ENCODE peak calls at places on chromosomes 3 and 15, in four cellular contexts. M is nephron progenitor cell, O is heart left ventricle, B is fibroblast of lung. G is an unnamed sample.

GRCh38 chr3:70358978-70359580 is 46.6 kb upstream of the MDFIC2 start:
- DNase-seq in M (no peak), O (no peak), B (peak), G (peak)

GRCh38 chr3:37967252-37967881 is 23.2 kb upstream of the VILL start:
- DNase-seq in M (peak), O (peak), B (peak), G (peak)

GRCh38 chr15:67080118-67080899 is 14.9 kb downstream of the SMAD3 start:
- DNase-seq in M (no peak), O (peak), B (peak), G (no peak)

GRCh38 chr3:49812916-49813496 is 747 bp downstream of the UBA7 start:
- DNase-seq in M (no peak), O (no peak), B (no peak), G (no peak)

GRCh38 chr3:72679540-72680198 is 168.6 kb downstream of the SHQ1 start:
- DNase-seq in M (no peak), O (no peak), B (peak), G (no peak)

GRCh38 chr3:122092460-122093165 is 37.5 kb downstream of the CD86 start:
- DNase-seq in M (no peak), O (peak), B (no peak), G (peak)

GRCh38 chr15:31372635-31373091 is 46.0 kb downstream of the KLF13 start:
- DNase-seq in M (peak), O (peak), B (peak), G (no peak)

GRCh38 chr15:23857028-23857641 is 170.0 kb upstream of the NDN start:
- DNase-seq in M (peak), O (peak), B (peak), G (peak)

GRCh38 chr3:186788482-186789370 is 5.3 kb downstream of the EIF4A2 start:
- DNase-seq in M (no peak), O (no peak), B (no peak), G (no peak)

GRCh38 chr3:101229681-101230080 is 90.7 kb downstream of the IMPG2 start:
- DNase-seq in M (no peak), O (no peak), B (peak), G (peak)

GRCh38 chr15:42032376-42033213 is 11.8 kb upstream of the PLA2G4E start:
- DNase-seq in M (no peak), O (no peak), B (no peak), G (no peak)

GRCh38 chr15:81959196-81959595 is 86.6 kb downstream of the MEX3B start:
- DNase-seq in M (no peak), O (no peak), B (no peak), G (no peak)

GRCh38 chr15:69704229-69704628 is 251.6 kb downstream of the RPLP1 start:
- DNase-seq in M (no peak), O (no peak), B (peak), G (no peak)

GRCh38 chr15:34708422-34708821 is 46.4 kb downstream of the GJD2 start:
- DNase-seq in M (no peak), O (no peak), B (peak), G (peak)
- TF ChIP-seq CTCF in M (peak), O (peak), B (peak), G (peak)

GRCh38 chr3:14915636-14916222 is 31.7 kb upstream of the NR2C2 start:
- DNase-seq in M (no peak), O (no peak), B (no peak), G (no peak)

GRCh38 chr3:14913071-14913925 is 34.1 kb upstream of the NR2C2 start:
- DNase-seq in M (no peak), O (no peak), B (no peak), G (no peak)

GRCh38 chr3:14914777-14915113 is 32.6 kb upstream of the NR2C2 start:
- DNase-seq in M (no peak), O (no peak), B (no peak), G (no peak)

GRCh38 chr3:14911651-14912050 is 35.7 kb upstream of the NR2C2 start:
- DNase-seq in M (no peak), O (no peak), B (no peak), G (no peak)

DNA sequence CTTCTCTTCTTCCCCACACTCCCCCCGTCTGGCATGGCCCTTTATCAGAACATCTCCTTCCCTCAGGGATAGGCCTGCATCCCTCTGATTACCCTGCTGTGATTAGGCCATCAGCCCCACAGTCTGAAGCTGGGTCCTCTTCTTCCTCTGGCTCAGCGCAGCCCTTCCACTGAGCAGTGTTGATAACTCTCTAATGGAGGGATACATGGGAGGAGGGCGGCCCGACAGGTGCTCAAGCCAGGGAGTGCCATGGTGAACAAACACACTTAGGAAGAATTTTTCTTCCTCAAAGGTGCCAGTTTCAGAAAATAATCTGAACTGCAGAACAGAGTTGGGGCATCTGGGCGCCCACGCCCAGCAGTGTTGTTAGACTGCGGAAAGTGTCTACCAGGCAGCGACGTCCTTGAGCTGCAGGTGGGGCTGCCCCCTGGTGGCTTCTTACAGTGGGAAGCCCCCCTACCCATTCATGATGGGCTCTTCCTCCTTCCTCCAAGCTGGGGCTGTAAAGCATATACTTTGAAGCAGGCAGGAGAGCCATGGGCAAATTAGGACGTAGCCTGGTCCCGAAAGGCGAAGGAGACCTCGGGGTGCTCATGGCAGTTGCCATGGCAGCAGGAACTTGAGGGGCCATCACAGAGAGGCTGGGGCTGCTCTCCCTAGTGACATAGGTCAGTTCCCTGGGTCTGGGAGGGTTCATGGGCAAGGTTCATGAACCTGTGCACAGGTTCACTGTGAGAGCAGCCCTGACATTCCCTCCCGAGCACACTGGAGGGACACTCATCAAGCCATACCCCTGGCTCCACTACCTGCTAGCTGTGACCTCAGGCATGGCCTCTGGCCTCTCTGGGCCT is 33.2 kb upstream of the NR2C2 start:
- DNase-seq in M (peak), O (no peak), B (no peak), G (no peak)
- TF ChIP-seq CTCF in M (peak), O (no peak), B (no peak), G (peak)

DNA sequence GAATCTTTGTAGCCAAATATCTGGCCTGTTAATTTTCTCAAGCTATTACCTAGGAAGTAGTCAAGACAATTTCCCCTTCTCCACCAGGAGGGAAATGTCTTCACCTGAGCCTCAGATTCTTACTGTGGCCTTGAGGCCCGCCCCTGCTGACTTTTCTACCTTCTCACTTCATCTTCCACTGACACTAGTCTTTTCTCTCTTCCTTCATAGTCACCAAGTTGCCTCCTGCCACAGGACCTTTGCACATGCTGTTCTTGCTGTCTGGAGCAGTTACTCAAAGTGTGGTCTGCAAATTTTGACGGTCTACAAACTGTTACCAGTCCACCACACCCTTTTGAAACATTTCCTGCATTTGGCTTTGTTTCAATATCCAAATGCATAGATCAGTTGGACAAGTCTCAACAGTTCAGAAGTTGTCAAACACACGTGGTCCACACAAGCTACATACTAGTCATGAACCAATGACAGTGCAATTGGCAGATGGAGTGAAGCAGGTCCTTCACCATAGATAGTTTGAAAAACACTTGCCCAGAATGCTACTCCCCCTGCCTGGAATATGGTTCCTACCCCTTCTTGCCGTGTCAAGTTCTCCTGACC is 100.5 kb downstream of the OSBPL10 start:
- DNase-seq in M (no peak), O (no peak), B (no peak), G (no peak)
- TF ChIP-seq CTCF in M (no peak), O (no peak), B (no peak), G (no peak)

GRCh38 chr3:46705751-46706572 is 4.8 kb downstream of the TMIE start:
- DNase-seq in M (no peak), O (peak), B (peak), G (peak)
- TF ChIP-seq CTCF in M (no peak), O (no peak), B (peak), G (no peak)

DNA sequence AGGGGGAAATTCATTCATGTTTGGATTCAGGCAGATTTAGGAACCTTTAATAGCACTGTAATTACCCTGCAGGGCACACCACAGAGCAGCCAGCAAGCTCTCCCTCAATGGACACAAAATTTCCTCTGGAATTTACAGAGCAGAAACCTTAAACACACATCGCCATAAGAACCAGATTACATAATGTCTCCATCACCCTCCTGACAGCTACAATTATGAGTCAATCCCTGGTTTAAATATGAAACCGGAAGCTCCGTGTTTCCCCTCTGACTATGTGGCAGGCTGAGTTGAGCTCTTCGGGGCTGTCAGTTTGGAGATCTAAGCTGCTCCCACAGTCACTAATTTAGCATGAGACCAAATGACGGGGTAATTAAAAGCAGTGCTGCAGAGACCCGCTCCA is 134.6 kb downstream of the TMCO5A start:
- DNase-seq in M (no peak), O (peak), B (peak), G (peak)
- TF ChIP-seq CTCF in M (no peak), O (no peak), B (no peak), G (no peak)

GRCh38 chr3:190116551-190117067 is 4.1 kb downstream of the P3H2 start:
- DNase-seq in M (no peak), O (no peak), B (no peak), G (no peak)
- TF ChIP-seq CTCF in M (no peak), O (no peak), B (no peak), G (no peak)

DNA sequence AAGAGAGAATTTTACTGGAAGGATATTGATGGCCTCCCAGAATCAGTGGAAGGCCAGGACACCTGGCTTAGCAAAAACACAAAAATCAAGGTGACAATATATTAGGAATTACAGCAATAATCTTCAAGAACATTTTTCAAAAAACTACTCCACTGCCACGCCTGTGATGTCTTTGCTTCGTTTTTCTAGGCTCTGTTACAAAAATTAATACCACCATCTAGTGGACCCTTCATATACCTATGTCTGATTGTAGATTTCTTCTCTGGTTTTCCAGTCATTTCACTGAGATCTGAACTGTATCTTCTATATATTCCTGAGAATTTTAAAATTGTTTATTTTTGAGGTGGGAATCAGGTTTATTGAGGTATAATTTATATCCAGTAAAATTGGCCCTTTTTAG is 5.6 kb upstream of the SLC33A1 start:
- DNase-seq in M (no peak), O (no peak), B (peak), G (peak)
- TF ChIP-seq CTCF in M (no peak), O (no peak), B (peak), G (peak)

GRCh38 chr3:94716326-94717018 is 653.6 kb downstream of the NSUN3 start:
- DNase-seq in M (no peak), O (no peak), B (no peak), G (no peak)
- TF ChIP-seq CTCF in M (no peak), O (no peak), B (no peak), G (no peak)

GRCh38 chr15:48109856-48110531 is 10.8 kb upstream of the SLC24A5 start:
- DNase-seq in M (no peak), O (no peak), B (no peak), G (no peak)

GRCh38 chr15:48109212-48109611 is 11.6 kb upstream of the SLC24A5 start:
- DNase-seq in M (no peak), O (no peak), B (no peak), G (no peak)

GRCh38 chr15:48112242-48112641 is 8.5 kb upstream of the SLC24A5 start:
- DNase-seq in M (peak), O (no peak), B (peak), G (peak)
- TF ChIP-seq CTCF in M (peak), O (no peak), B (peak), G (peak)

GRCh38 chr15:99958426-99959097 is 225.3 kb upstream of the LYSMD4 start:
- DNase-seq in M (no peak), O (no peak), B (no peak), G (no peak)

GRCh38 chr15:99962006-99962561 is 228.8 kb upstream of the LYSMD4 start:
- DNase-seq in M (no peak), O (no peak), B (no peak), G (no peak)

GRCh38 chr15:99963096-99963825 is 230.0 kb upstream of the LYSMD4 start:
- DNase-seq in M (no peak), O (peak), B (no peak), G (no peak)

GRCh38 chr15:99963976-99964375 is 230.7 kb upstream of the LYSMD4 start:
- DNase-seq in M (no peak), O (no peak), B (no peak), G (no peak)

DNA sequence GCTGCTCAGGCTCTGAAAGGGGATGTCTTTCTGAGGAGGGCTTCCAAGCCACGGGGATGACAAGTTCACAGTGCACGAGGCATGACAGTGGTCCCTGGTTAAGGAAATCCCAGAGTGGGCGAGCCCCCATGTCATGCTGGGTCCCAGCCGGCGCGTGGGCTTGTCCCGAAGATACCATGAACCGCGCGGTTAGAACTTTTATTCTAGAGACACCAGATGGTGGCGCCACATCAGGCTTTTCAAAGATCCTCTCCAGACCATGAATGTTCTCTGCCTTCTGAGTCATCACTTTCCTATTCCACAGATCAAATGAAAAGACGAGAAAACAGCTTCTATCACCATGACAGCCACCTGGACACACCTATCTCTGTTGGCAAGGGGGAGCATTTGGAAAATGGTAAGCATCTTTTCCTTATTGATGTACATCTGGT is 227.8 kb upstream of the LYSMD4 start:
- DNase-seq in M (no peak), O (peak), B (no peak), G (peak)
- TF ChIP-seq CTCF in M (no peak), O (peak), B (no peak), G (peak)